ENCODE peak calls at places on chromosomes 12 and 14, in nine cellular contexts. R is GM23338; J is activated CD4-positive, CD25-positive, alpha-beta regulatory T cell; Q is mesothelial cell of epicardium; V is pons; G is IMR-90; T is natural killer cell; B is hippocampal formation; Y is Kasumi-1. C is an unnamed sample.

GRCh38 chr12:110475426-110475825 is 6.8 kb downstream of the FAM216A start:
- DNase-seq in R (no peak), J (no peak), Q (no peak), V (no peak), G (peak; percentile 27), T (no peak), B (no peak), Y (no peak), C (no peak)

GRCh38 chr12:71664411-71665108 is 459 bp downstream of the THAP2 start:
- DNase-seq in R (no peak), J (peak; percentile 51), Q (no peak), V (no peak), G (peak; percentile 15), T (no peak), B (peak; percentile 53), Y (peak; percentile 21), C (no peak)

GRCh38 chr12:53965251-53966069 is 7.5 kb upstream of the HOXC11 start:
- DNase-seq in R (peak; percentile 96), J (no peak), Q (no peak), V (no peak), G (no peak), T (no peak), B (no peak), Y (no peak), C (no peak)

GRCh38 chr14:101966742-101967141 is 2.4 kb downstream of the DYNC1H1 start:
- DNase-seq in R (no peak), J (no peak), Q (no peak), V (no peak), G (no peak), T (no peak), B (no peak), Y (no peak), C (no peak)

GRCh38 chr12:22731231-22731630 is 106.3 kb downstream of the ETNK1 start:
- DNase-seq in R (no peak), J (no peak), Q (no peak), V (no peak), G (no peak), T (no peak), B (no peak), Y (no peak), C (no peak)

GRCh38 chr14:92783813-92784431 is 10.2 kb upstream of the GOLGA5 start:
- DNase-seq in R (peak; percentile 56), J (no peak), Q (no peak), V (peak; percentile 83), G (peak; percentile 75), T (no peak), B (peak; percentile 79), Y (peak; percentile 93), C (no peak)

GRCh38 chr14:69282448-69282847 is 22.5 kb downstream of the GALNT16 start:
- DNase-seq in R (no peak), J (no peak), Q (no peak), V (no peak), G (no peak), T (no peak), B (no peak), Y (no peak), C (no peak)

GRCh38 chr14:52042371-52043037 is 26.4 kb downstream of the NID2 start:
- DNase-seq in R (no peak), J (no peak), Q (no peak), V (no peak), G (no peak), T (no peak), B (no peak), Y (no peak), C (no peak)

GRCh38 chr12:54229624-54230212 is 40.9 kb upstream of the SMUG1 start:
- DNase-seq in R (no peak), J (no peak), Q (no peak), V (no peak), G (peak; percentile 99), T (no peak), B (no peak), Y (no peak), C (no peak)

GRCh38 chr12:6872073-6873048 is 742 bp downstream of the SPSB2 start:
- DNase-seq in R (peak; percentile 90), J (peak; percentile 71), Q (peak; percentile 76), V (peak; percentile 77), G (peak; percentile 64), T (peak; percentile 89), B (peak; percentile 65), Y (peak; percentile 36), C (peak; percentile 66)

GRCh38 chr14:105627701-105628100 is 101.3 kb downstream of the TMEM121 start:
- DNase-seq in R (no peak), J (no peak), Q (no peak), V (no peak), G (no peak), T (no peak), B (no peak), Y (no peak), C (no peak)